ENCODE peak calls at places on chromosomes 4 and X, in nine cellular contexts. One of them, this sample, is unnamed.
A peak's percentile ranks its signal among the peaks of the same experiment; 100 is the strongest.

GRCh38 chr4:10077492-10078335 is 38.9 kb downstream of the WDR1 start:
- DNase-seq in AG09309: no peak
- DNase-seq in uterus: peak; percentile 30
- DNase-seq in lower lobe of right lung: peak; percentile 71
- DNase-seq in fibroblast of mammary gland: no peak
- DNase-seq in stomach: peak; percentile 36
- DNase-seq in astrocyte: no peak
- DNase-seq in astrocyte of the spinal cord: no peak
- DNase-seq in esophagus squamous epithelium: no peak
- DNase-seq in this sample: no peak

GRCh38 chr4:26083987-26084386 is 170.0 kb downstream of the SMIM20 start:
- DNase-seq in stomach: no peak
- DNase-seq in fibroblast of mammary gland: peak; percentile 91
- DNase-seq in lower lobe of right lung: no peak
- DNase-seq in astrocyte: peak; percentile 95
- DNase-seq in esophagus squamous epithelium: no peak
- DNase-seq in astrocyte of the spinal cord: peak; percentile 89
- DNase-seq in AG09309: peak; percentile 76
- DNase-seq in uterus: peak; percentile 28
- DNase-seq in this sample: peak; percentile 90

GRCh38 chrX:17861496-17862011 is 456 bp upstream of the RAI2 start:
- DNase-seq in esophagus squamous epithelium: no peak
- DNase-seq in stomach: no peak
- DNase-seq in astrocyte of the spinal cord: no peak
- DNase-seq in fibroblast of mammary gland: no peak
- DNase-seq in lower lobe of right lung: no peak
- DNase-seq in uterus: no peak
- DNase-seq in AG09309: no peak
- DNase-seq in astrocyte: no peak
- DNase-seq in this sample: no peak

GRCh38 chr4:78880874-78881492 is 58.3 kb downstream of the PAQR3 start:
- DNase-seq in stomach: no peak
- DNase-seq in fibroblast of mammary gland: no peak
- DNase-seq in esophagus squamous epithelium: no peak
- DNase-seq in astrocyte: no peak
- DNase-seq in AG09309: no peak
- DNase-seq in lower lobe of right lung: no peak
- DNase-seq in uterus: no peak
- DNase-seq in astrocyte of the spinal cord: no peak
- DNase-seq in this sample: no peak

GRCh38 chr4:143531773-143532491 is 18.4 kb downstream of the SMARCA5 start:
- DNase-seq in astrocyte: no peak
- DNase-seq in astrocyte of the spinal cord: peak; percentile 20
- DNase-seq in esophagus squamous epithelium: no peak
- DNase-seq in fibroblast of mammary gland: no peak
- DNase-seq in uterus: no peak
- DNase-seq in stomach: no peak
- DNase-seq in AG09309: no peak
- DNase-seq in lower lobe of right lung: no peak
- DNase-seq in this sample: no peak

GRCh38 chrX:145003443-145003842 is 243.9 kb upstream of the SPANXN1 start:
- DNase-seq in uterus: no peak
- DNase-seq in lower lobe of right lung: no peak
- DNase-seq in astrocyte: no peak
- DNase-seq in fibroblast of mammary gland: no peak
- DNase-seq in stomach: no peak
- DNase-seq in AG09309: no peak
- DNase-seq in esophagus squamous epithelium: no peak
- DNase-seq in astrocyte of the spinal cord: peak; percentile 0
- DNase-seq in this sample: no peak

GRCh38 chrX:41045960-41046567 is 39.2 kb upstream of the USP9X start:
- DNase-seq in fibroblast of mammary gland: peak; percentile 71
- DNase-seq in astrocyte of the spinal cord: no peak
- DNase-seq in astrocyte: peak; percentile 9
- DNase-seq in uterus: peak; percentile 20
- DNase-seq in stomach: no peak
- DNase-seq in AG09309: peak; percentile 31
- DNase-seq in lower lobe of right lung: no peak
- DNase-seq in esophagus squamous epithelium: no peak
- DNase-seq in this sample: no peak

GRCh38 chrX:16429391-16429790 is 220.6 kb upstream of the S100G start:
- DNase-seq in uterus: no peak
- DNase-seq in astrocyte of the spinal cord: no peak
- DNase-seq in AG09309: no peak
- DNase-seq in astrocyte: no peak
- DNase-seq in esophagus squamous epithelium: no peak
- DNase-seq in fibroblast of mammary gland: no peak
- DNase-seq in stomach: no peak
- DNase-seq in lower lobe of right lung: peak; percentile 44
- DNase-seq in this sample: no peak

GRCh38 chr4:151359576-151359975 is 34.2 kb upstream of the SH3D19 start:
- DNase-seq in AG09309: no peak
- DNase-seq in fibroblast of mammary gland: no peak
- DNase-seq in astrocyte: no peak
- DNase-seq in astrocyte of the spinal cord: no peak
- DNase-seq in stomach: no peak
- DNase-seq in esophagus squamous epithelium: no peak
- DNase-seq in uterus: no peak
- DNase-seq in lower lobe of right lung: no peak
- DNase-seq in this sample: no peak

GRCh38 chr4:10960386-10960785 is 275.8 kb upstream of the CLNK start:
- DNase-seq in AG09309: no peak
- DNase-seq in lower lobe of right lung: no peak
- DNase-seq in astrocyte: no peak
- DNase-seq in stomach: no peak
- DNase-seq in fibroblast of mammary gland: no peak
- DNase-seq in esophagus squamous epithelium: no peak
- DNase-seq in uterus: no peak
- DNase-seq in astrocyte of the spinal cord: no peak
- DNase-seq in this sample: no peak

GRCh38 chr4:55458164-55458563 is 62.4 kb downstream of the TMEM165 start:
- DNase-seq in stomach: no peak
- DNase-seq in esophagus squamous epithelium: no peak
- DNase-seq in AG09309: no peak
- DNase-seq in uterus: no peak
- DNase-seq in lower lobe of right lung: no peak
- DNase-seq in astrocyte of the spinal cord: peak; percentile 40
- DNase-seq in fibroblast of mammary gland: peak; percentile 56
- DNase-seq in astrocyte: peak; percentile 30
- DNase-seq in this sample: peak; percentile 45

GRCh38 chr4:89661490-89661889 is 175.5 kb downstream of the SNCA start:
- DNase-seq in AG09309: peak; percentile 25
- DNase-seq in astrocyte of the spinal cord: peak; percentile 55
- DNase-seq in fibroblast of mammary gland: peak; percentile 41
- DNase-seq in esophagus squamous epithelium: no peak
- DNase-seq in astrocyte: peak; percentile 66
- DNase-seq in lower lobe of right lung: no peak
- DNase-seq in stomach: no peak
- DNase-seq in uterus: no peak
- DNase-seq in this sample: peak; percentile 86

GRCh38 chr4:41538887-41539498 is 1.0 kb downstream of the LIMCH1 start:
- DNase-seq in astrocyte: peak; percentile 50
- DNase-seq in fibroblast of mammary gland: no peak
- DNase-seq in lower lobe of right lung: no peak
- DNase-seq in AG09309: peak; percentile 31
- DNase-seq in stomach: no peak
- DNase-seq in esophagus squamous epithelium: no peak
- DNase-seq in uterus: no peak
- DNase-seq in astrocyte of the spinal cord: no peak
- DNase-seq in this sample: peak; percentile 47

GRCh38 chr4:69323284-69323683 is 43.0 kb downstream of the UGT2B28 start:
- DNase-seq in stomach: no peak
- DNase-seq in AG09309: no peak
- DNase-seq in uterus: no peak
- DNase-seq in astrocyte: no peak
- DNase-seq in fibroblast of mammary gland: no peak
- DNase-seq in astrocyte of the spinal cord: no peak
- DNase-seq in lower lobe of right lung: no peak
- DNase-seq in esophagus squamous epithelium: no peak
- DNase-seq in this sample: no peak

GRCh38 chr4:152500798-152501434 is 35.0 kb downstream of the FBXW7 start:
- DNase-seq in astrocyte: peak; percentile 77
- DNase-seq in stomach: peak; percentile 36
- DNase-seq in esophagus squamous epithelium: peak; percentile 1
- DNase-seq in AG09309: peak; percentile 79
- DNase-seq in lower lobe of right lung: no peak
- DNase-seq in astrocyte of the spinal cord: peak; percentile 92
- DNase-seq in fibroblast of mammary gland: peak; percentile 94
- DNase-seq in uterus: no peak
- DNase-seq in this sample: peak; percentile 95
- TF ChIP-seq CTCF in astrocyte: peak; percentile 87
- TF ChIP-seq CTCF in stomach: no peak
- TF ChIP-seq CTCF in esophagus squamous epithelium: peak; percentile 79
- TF ChIP-seq CTCF in AG09309: peak; percentile 72
- TF ChIP-seq CTCF in lower lobe of right lung: peak; percentile 75
- TF ChIP-seq CTCF in astrocyte of the spinal cord: peak; percentile 67
- TF ChIP-seq CTCF in fibroblast of mammary gland: peak; percentile 80
- TF ChIP-seq CTCF in uterus: peak; percentile 61
- TF ChIP-seq CTCF in this sample: peak; percentile 75

GRCh38 chr4:174520655-174521054 is 1.6 kb downstream of the HPGD start:
- DNase-seq in stomach: no peak
- DNase-seq in esophagus squamous epithelium: no peak
- DNase-seq in AG09309: no peak
- DNase-seq in astrocyte: no peak
- DNase-seq in lower lobe of right lung: no peak
- DNase-seq in uterus: no peak
- DNase-seq in fibroblast of mammary gland: no peak
- DNase-seq in astrocyte of the spinal cord: no peak
- DNase-seq in this sample: no peak

GRCh38 chr4:174521800-174522182 is 497 bp downstream of the HPGD start:
- DNase-seq in lower lobe of right lung: peak; percentile 55
- DNase-seq in fibroblast of mammary gland: no peak
- DNase-seq in uterus: peak; percentile 16
- DNase-seq in astrocyte of the spinal cord: no peak
- DNase-seq in astrocyte: no peak
- DNase-seq in AG09309: no peak
- DNase-seq in esophagus squamous epithelium: no peak
- DNase-seq in stomach: peak; percentile 54
- DNase-seq in this sample: peak; percentile 50

GRCh38 chr4:174522183-174523002 is at the start of gene HPGD:
- DNase-seq in astrocyte of the spinal cord: peak; percentile 7
- DNase-seq in AG09309: no peak
- DNase-seq in uterus: peak; percentile 57
- DNase-seq in fibroblast of mammary gland: no peak
- DNase-seq in stomach: peak; percentile 75
- DNase-seq in lower lobe of right lung: peak; percentile 88
- DNase-seq in astrocyte: no peak
- DNase-seq in esophagus squamous epithelium: no peak
- DNase-seq in this sample: peak; percentile 44

GRCh38 chr4:174524242-174524641 is 2.0 kb upstream of the HPGD start:
- DNase-seq in stomach: peak; percentile 58
- DNase-seq in astrocyte: no peak
- DNase-seq in fibroblast of mammary gland: no peak
- DNase-seq in astrocyte of the spinal cord: no peak
- DNase-seq in AG09309: no peak
- DNase-seq in esophagus squamous epithelium: no peak
- DNase-seq in uterus: no peak
- DNase-seq in lower lobe of right lung: no peak
- DNase-seq in this sample: peak; percentile 60

GRCh38 chr4:174523003-174523693 is 860 bp upstream of the HPGD start:
- DNase-seq in astrocyte: no peak
- DNase-seq in AG09309: no peak
- DNase-seq in lower lobe of right lung: no peak
- DNase-seq in esophagus squamous epithelium: no peak
- DNase-seq in fibroblast of mammary gland: peak; percentile 37
- DNase-seq in stomach: no peak
- DNase-seq in uterus: peak; percentile 24
- DNase-seq in astrocyte of the spinal cord: peak; percentile 21
- DNase-seq in this sample: peak; percentile 8
- H3K4me3 ChIP-seq in astrocyte: peak overlapping the region; percentile 68
- H3K4me3 ChIP-seq in AG09309: peak overlapping the region; percentile 44
- H3K4me3 ChIP-seq in lower lobe of right lung: peak overlapping the region; percentile 71
- H3K4me3 ChIP-seq in esophagus squamous epithelium: peak overlapping the region; percentile 74
- H3K4me3 ChIP-seq in fibroblast of mammary gland: peak overlapping the region; percentile 42
- H3K4me3 ChIP-seq in stomach: peak overlapping the region; percentile 65
- H3K4me3 ChIP-seq in uterus: peak overlapping the region; percentile 73
- H3K4me3 ChIP-seq in astrocyte of the spinal cord: peak overlapping the region; percentile 51
- H3K4me3 ChIP-seq in this sample: peak overlapping the region; percentile 62

GRCh38 chr4:132592340-132592739 is 556.8 kb upstream of the PCDH10 start:
- DNase-seq in stomach: no peak
- DNase-seq in astrocyte: no peak
- DNase-seq in lower lobe of right lung: no peak
- DNase-seq in fibroblast of mammary gland: no peak
- DNase-seq in astrocyte of the spinal cord: no peak
- DNase-seq in uterus: no peak
- DNase-seq in esophagus squamous epithelium: no peak
- DNase-seq in AG09309: no peak
- DNase-seq in this sample: no peak
- TF ChIP-seq CTCF in stomach: no peak
- TF ChIP-seq CTCF in astrocyte: no peak
- TF ChIP-seq CTCF in lower lobe of right lung: no peak
- TF ChIP-seq CTCF in fibroblast of mammary gland: no peak
- TF ChIP-seq CTCF in astrocyte of the spinal cord: no peak
- TF ChIP-seq CTCF in uterus: no peak
- TF ChIP-seq CTCF in esophagus squamous epithelium: no peak
- TF ChIP-seq CTCF in AG09309: no peak
- TF ChIP-seq CTCF in this sample: no peak

GRCh38 chrX:54808109-54808604 is 612 bp downstream of the MAGED2 start:
- DNase-seq in astrocyte of the spinal cord: no peak
- DNase-seq in esophagus squamous epithelium: no peak
- DNase-seq in fibroblast of mammary gland: peak; percentile 19
- DNase-seq in stomach: peak; percentile 58
- DNase-seq in lower lobe of right lung: no peak
- DNase-seq in astrocyte: peak; percentile 22
- DNase-seq in AG09309: no peak
- DNase-seq in uterus: peak; percentile 80
- DNase-seq in this sample: peak; percentile 8

GRCh38 chrX:54811301-54811885 is 3.8 kb downstream of the MAGED2 start:
- DNase-seq in fibroblast of mammary gland: no peak
- DNase-seq in esophagus squamous epithelium: no peak
- DNase-seq in uterus: no peak
- DNase-seq in stomach: no peak
- DNase-seq in lower lobe of right lung: no peak
- DNase-seq in astrocyte of the spinal cord: no peak
- DNase-seq in astrocyte: no peak
- DNase-seq in AG09309: no peak
- DNase-seq in this sample: no peak

GRCh38 chrX:54808605-54809483 is 1.3 kb downstream of the MAGED2 start:
- DNase-seq in stomach: peak; percentile 93
- DNase-seq in astrocyte of the spinal cord: peak; percentile 95
- DNase-seq in lower lobe of right lung: peak; percentile 94
- DNase-seq in esophagus squamous epithelium: peak; percentile 72
- DNase-seq in fibroblast of mammary gland: peak; percentile 94
- DNase-seq in uterus: peak; percentile 90
- DNase-seq in AG09309: peak; percentile 86
- DNase-seq in astrocyte: peak; percentile 84
- DNase-seq in this sample: peak; percentile 92

GRCh38 chrX:54812306-54812705 is 4.8 kb downstream of the MAGED2 start:
- DNase-seq in lower lobe of right lung: no peak
- DNase-seq in esophagus squamous epithelium: no peak
- DNase-seq in fibroblast of mammary gland: no peak
- DNase-seq in uterus: no peak
- DNase-seq in AG09309: no peak
- DNase-seq in stomach: no peak
- DNase-seq in astrocyte of the spinal cord: no peak
- DNase-seq in astrocyte: no peak
- DNase-seq in this sample: no peak

DNA sequence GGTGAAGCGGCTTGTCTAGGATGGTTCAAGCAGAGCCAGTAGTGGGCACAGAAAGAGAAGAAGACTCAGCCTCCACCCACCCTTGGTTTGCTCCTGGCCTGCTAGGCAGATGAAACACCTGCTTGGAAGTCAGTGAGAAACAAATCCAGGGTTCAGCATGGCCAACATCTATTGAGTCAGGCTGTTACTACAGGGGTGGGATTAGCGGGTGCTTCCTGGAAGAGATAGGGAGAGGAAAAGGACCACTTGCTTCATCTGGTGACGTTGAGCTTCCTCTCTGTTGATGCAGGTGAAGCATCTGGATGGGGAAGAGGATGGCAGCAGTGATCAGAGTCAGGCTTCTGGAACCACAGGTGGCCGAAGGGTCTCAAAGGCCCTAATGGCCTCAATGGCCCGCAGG is 3.0 kb downstream of the MAGED2 start:
- DNase-seq in fibroblast of mammary gland: no peak
- DNase-seq in lower lobe of right lung: no peak
- DNase-seq in esophagus squamous epithelium: no peak
- DNase-seq in AG09309: no peak
- DNase-seq in stomach: no peak
- DNase-seq in astrocyte of the spinal cord: no peak
- DNase-seq in uterus: no peak
- DNase-seq in astrocyte: no peak
- DNase-seq in this sample: no peak
- H3K4me3 ChIP-seq in fibroblast of mammary gland: peak overlapping the region; percentile 75
- H3K4me3 ChIP-seq in lower lobe of right lung: no peak overlapping the region
- H3K4me3 ChIP-seq in esophagus squamous epithelium: no peak overlapping the region
- H3K4me3 ChIP-seq in AG09309: peak overlapping the region; percentile 85
- H3K4me3 ChIP-seq in stomach: no peak overlapping the region
- H3K4me3 ChIP-seq in astrocyte of the spinal cord: peak overlapping the region; percentile 81
- H3K4me3 ChIP-seq in uterus: no peak overlapping the region
- H3K4me3 ChIP-seq in astrocyte: peak overlapping the region; percentile 91
- H3K4me3 ChIP-seq in this sample: no peak overlapping the region

This sample was measured in epithelial cell of esophagus.